ENCODE peak calls at places on chromosome 17, in ten cellular contexts. N is HCEC 1CT, V is WERI-Rb-1, I is IMR-90, A is iris pigment epithelial cell, E is naive B cell, P is psoas muscle, H is NCI-H2029 treated with DMSO at 0.1 percent for 48 hours, M is prostate gland, G is T-helper 2 cell. U is an unnamed sample.

GRCh38 chr17:64969046-64969501 is 49.8 kb upstream of the LRRC37A3 start:
- DNase-seq in A (no peak), P (no peak), N (no peak), E (peak; percentile 29), G (no peak), H (no peak), V (no peak), I (no peak), M (no peak), U (no peak)

GRCh38 chr17:56756536-56756935 is 77.2 kb downstream of the C17orf67 start:
- DNase-seq in G (no peak), N (peak; percentile 97), M (no peak), I (peak; percentile 98), E (no peak), V (no peak), H (no peak), A (peak; percentile 98), P (no peak), U (no peak)

GRCh38 chr17:75130632-75131277 is 787 bp downstream of the NT5C start:
- DNase-seq in M (peak; percentile 39), V (peak; percentile 92), A (peak; percentile 67), E (peak; percentile 30), I (peak; percentile 58), H (no peak), P (no peak), G (peak; percentile 32), N (peak; percentile 29), U (no peak)

GRCh38 chr17:35708951-35709350 is 22.5 kb upstream of the RASL10B start:
- DNase-seq in G (no peak), H (no peak), A (no peak), V (no peak), I (no peak), N (no peak), E (peak; percentile 6), M (no peak), P (no peak), U (no peak)

GRCh38 chr17:327296-327695 is 25.3 kb downstream of the RPH3AL start:
- DNase-seq in I (no peak), N (no peak), P (no peak), A (no peak), M (no peak), V (no peak), E (no peak), H (no peak), G (no peak), U (no peak)

GRCh38 chr17:45719335-45720071 is 64.6 kb upstream of the CRHR1 start:
- DNase-seq in V (peak; percentile 75), P (no peak), A (peak; percentile 85), G (no peak), I (peak; percentile 74), M (peak; percentile 13), H (no peak), E (no peak), N (peak; percentile 79), U (no peak)

GRCh38 chr17:48068491-48068961 is 20.4 kb downstream of the NFE2L1 start:
- DNase-seq in M (no peak), A (peak; percentile 48), I (peak; percentile 65), P (no peak), E (no peak), H (no peak), N (peak; percentile 32), G (no peak), V (peak; percentile 53), U (no peak)

GRCh38 chr17:19443148-19443547 is 32.1 kb downstream of the RNF112 start:
- DNase-seq in I (no peak), V (no peak), A (no peak), G (no peak), P (no peak), N (no peak), H (no peak), M (no peak), E (no peak), U (no peak)

GRCh38 chr17:1111599-1112443 is 68.0 kb downstream of the ABR start:
- DNase-seq in G (no peak), E (no peak), P (no peak), I (no peak), N (no peak), M (no peak), V (no peak), A (peak; percentile 40), H (peak; percentile 7), U (peak; percentile 79)

GRCh38 chr17:61758430-61758829 is 104.9 kb downstream of the BRIP1 start:
- DNase-seq in E (no peak), I (no peak), V (no peak), H (no peak), P (no peak), M (no peak), A (no peak), G (no peak), N (no peak), U (no peak)

GRCh38 chr17:18157354-18157985 is 26.2 kb upstream of the ALKBH5 start:
- DNase-seq in I (no peak), N (no peak), E (no peak), M (no peak), P (no peak), G (no peak), H (no peak), A (no peak), V (no peak), U (no peak)

GRCh38 chr17:7213895-7214299 is 5.7 kb downstream of the DLG4 start:
- DNase-seq in P (no peak), H (peak; percentile 35), A (peak; percentile 86), N (peak; percentile 62), G (peak; percentile 74), I (peak; percentile 73), E (no peak), M (peak; percentile 43), V (peak; percentile 92), U (peak; percentile 73)

GRCh38 chr17:83057397-83057761 is 22.0 kb upstream of the METRNL start:
- DNase-seq in I (no peak), N (no peak), M (no peak), G (no peak), V (peak; percentile 7), P (no peak), H (no peak), E (no peak), A (no peak), U (no peak)